ENCODE peak calls at places on chromosomes 6 and 20, in seven cellular contexts. One of them, this sample, is unnamed.

GRCh38 chr20:61611401-61611800 is 359.3 kb downstream of the CDH4 start:
- DNase-seq in left ventricle myocardium inferior: no peak
- DNase-seq in GM12865: no peak
- DNase-seq in brain microvascular endothelial cell: no peak
- DNase-seq in epithelial cell of esophagus: no peak
- DNase-seq in fibroblast of the aortic adventitia: peak
- DNase-seq in RWPE2: no peak
- DNase-seq in this sample: no peak

GRCh38 chr6:105940990-105941389 is 145.1 kb upstream of the PRDM1 start:
- DNase-seq in left ventricle myocardium inferior: no peak
- DNase-seq in epithelial cell of esophagus: no peak
- DNase-seq in GM12865: no peak
- DNase-seq in fibroblast of the aortic adventitia: no peak
- DNase-seq in brain microvascular endothelial cell: no peak
- DNase-seq in RWPE2: no peak
- DNase-seq in this sample: peak

GRCh38 chr6:41375598-41376151 is 40.3 kb downstream of the NCR2 start:
- DNase-seq in left ventricle myocardium inferior: no peak
- DNase-seq in GM12865: no peak
- DNase-seq in brain microvascular endothelial cell: no peak
- DNase-seq in fibroblast of the aortic adventitia: no peak
- DNase-seq in epithelial cell of esophagus: no peak
- DNase-seq in RWPE2: no peak
- DNase-seq in this sample: no peak

GRCh38 chr6:6494677-6495076 is 93.8 kb upstream of the LY86 start:
- DNase-seq in RWPE2: no peak
- DNase-seq in brain microvascular endothelial cell: no peak
- DNase-seq in left ventricle myocardium inferior: peak
- DNase-seq in epithelial cell of esophagus: peak
- DNase-seq in GM12865: peak
- DNase-seq in fibroblast of the aortic adventitia: no peak
- DNase-seq in this sample: peak

GRCh38 chr20:35571566-35571965 is 29.7 kb downstream of the ERGIC3 start:
- DNase-seq in GM12865: no peak
- DNase-seq in RWPE2: no peak
- DNase-seq in brain microvascular endothelial cell: no peak
- DNase-seq in fibroblast of the aortic adventitia: no peak
- DNase-seq in epithelial cell of esophagus: no peak
- DNase-seq in left ventricle myocardium inferior: no peak
- DNase-seq in this sample: no peak

GRCh38 chr20:8932192-8933150 is 136.4 kb upstream of the PLCB4 start:
- DNase-seq in RWPE2: no peak
- DNase-seq in GM12865: no peak
- DNase-seq in brain microvascular endothelial cell: peak
- DNase-seq in epithelial cell of esophagus: peak
- DNase-seq in left ventricle myocardium inferior: no peak
- DNase-seq in fibroblast of the aortic adventitia: no peak
- DNase-seq in this sample: no peak

GRCh38 chr6:157087974-157088373 is 235.3 kb downstream of the TMEM242 start:
- DNase-seq in GM12865: no peak
- DNase-seq in fibroblast of the aortic adventitia: no peak
- DNase-seq in epithelial cell of esophagus: no peak
- DNase-seq in RWPE2: no peak
- DNase-seq in brain microvascular endothelial cell: no peak
- DNase-seq in left ventricle myocardium inferior: no peak
- DNase-seq in this sample: no peak

GRCh38 chr6:117072134-117072533 is 193.2 kb upstream of the VGLL2 start:
- DNase-seq in RWPE2: no peak
- DNase-seq in GM12865: no peak
- DNase-seq in fibroblast of the aortic adventitia: no peak
- DNase-seq in epithelial cell of esophagus: peak
- DNase-seq in left ventricle myocardium inferior: peak
- DNase-seq in brain microvascular endothelial cell: no peak
- DNase-seq in this sample: no peak

GRCh38 chr6:71336901-71337300 is 48.3 kb downstream of the OGFRL1 start:
- DNase-seq in RWPE2: no peak
- DNase-seq in epithelial cell of esophagus: no peak
- DNase-seq in left ventricle myocardium inferior: no peak
- DNase-seq in brain microvascular endothelial cell: no peak
- DNase-seq in GM12865: no peak
- DNase-seq in fibroblast of the aortic adventitia: no peak
- DNase-seq in this sample: peak

GRCh38 chr6:163356324-163356723 is 58.2 kb upstream of the QKI start:
- DNase-seq in fibroblast of the aortic adventitia: peak
- DNase-seq in left ventricle myocardium inferior: peak
- DNase-seq in epithelial cell of esophagus: peak
- DNase-seq in brain microvascular endothelial cell: peak
- DNase-seq in RWPE2: no peak
- DNase-seq in GM12865: no peak
- DNase-seq in this sample: peak

GRCh38 chr20:48763183-48764030 is 64.4 kb downstream of the PREX1 start:
- DNase-seq in fibroblast of the aortic adventitia: no peak
- DNase-seq in RWPE2: peak
- DNase-seq in epithelial cell of esophagus: no peak
- DNase-seq in brain microvascular endothelial cell: no peak
- DNase-seq in GM12865: no peak
- DNase-seq in left ventricle myocardium inferior: peak
- DNase-seq in this sample: no peak

GRCh38 chr6:160331753-160332152 is 16.4 kb upstream of the SLC22A3 start:
- DNase-seq in epithelial cell of esophagus: no peak
- DNase-seq in RWPE2: no peak
- DNase-seq in GM12865: no peak
- DNase-seq in brain microvascular endothelial cell: no peak
- DNase-seq in left ventricle myocardium inferior: no peak
- DNase-seq in fibroblast of the aortic adventitia: no peak
- DNase-seq in this sample: no peak

GRCh38 chr6:15088904-15089568 is 156.8 kb upstream of the JARID2 start:
- DNase-seq in GM12865: no peak
- DNase-seq in epithelial cell of esophagus: no peak
- DNase-seq in RWPE2: no peak
- DNase-seq in brain microvascular endothelial cell: no peak
- DNase-seq in left ventricle myocardium inferior: no peak
- DNase-seq in fibroblast of the aortic adventitia: no peak
- DNase-seq in this sample: no peak

GRCh38 chr6:56292505-56293181 is 45.3 kb upstream of the COL21A1 start:
- DNase-seq in RWPE2: no peak
- DNase-seq in epithelial cell of esophagus: peak
- DNase-seq in brain microvascular endothelial cell: peak
- DNase-seq in left ventricle myocardium inferior: no peak
- DNase-seq in fibroblast of the aortic adventitia: peak
- DNase-seq in GM12865: peak
- DNase-seq in this sample: peak

GRCh38 chr6:3742426-3743344 is 8.8 kb downstream of the PXDC1 start:
- DNase-seq in GM12865: peak
- DNase-seq in RWPE2: no peak
- DNase-seq in left ventricle myocardium inferior: peak
- DNase-seq in brain microvascular endothelial cell: peak
- DNase-seq in fibroblast of the aortic adventitia: peak
- DNase-seq in epithelial cell of esophagus: peak
- DNase-seq in this sample: peak

GRCh38 chr6:3740551-3741476 is 10.7 kb downstream of the PXDC1 start:
- DNase-seq in fibroblast of the aortic adventitia: no peak
- DNase-seq in RWPE2: no peak
- DNase-seq in epithelial cell of esophagus: no peak
- DNase-seq in brain microvascular endothelial cell: no peak
- DNase-seq in left ventricle myocardium inferior: no peak
- DNase-seq in GM12865: no peak
- DNase-seq in this sample: no peak

GRCh38 chr6:3741477-3741871 is 10.0 kb downstream of the PXDC1 start:
- DNase-seq in GM12865: no peak
- DNase-seq in epithelial cell of esophagus: no peak
- DNase-seq in left ventricle myocardium inferior: no peak
- DNase-seq in brain microvascular endothelial cell: no peak
- DNase-seq in fibroblast of the aortic adventitia: no peak
- DNase-seq in RWPE2: no peak
- DNase-seq in this sample: no peak

GRCh38 chr6:3743541-3743940 is 8.0 kb downstream of the PXDC1 start:
- DNase-seq in epithelial cell of esophagus: no peak
- DNase-seq in left ventricle myocardium inferior: no peak
- DNase-seq in RWPE2: no peak
- DNase-seq in GM12865: no peak
- DNase-seq in brain microvascular endothelial cell: no peak
- DNase-seq in fibroblast of the aortic adventitia: no peak
- DNase-seq in this sample: no peak

GRCh38 chr6:3742076-3742425 is 9.5 kb downstream of the PXDC1 start:
- DNase-seq in epithelial cell of esophagus: no peak
- DNase-seq in GM12865: no peak
- DNase-seq in brain microvascular endothelial cell: no peak
- DNase-seq in left ventricle myocardium inferior: no peak
- DNase-seq in RWPE2: no peak
- DNase-seq in fibroblast of the aortic adventitia: no peak
- DNase-seq in this sample: no peak
- H3K4me3 ChIP-seq in epithelial cell of esophagus: no peak
- H3K4me3 ChIP-seq in GM12865: no peak
- H3K4me3 ChIP-seq in brain microvascular endothelial cell: no peak
- H3K4me3 ChIP-seq in left ventricle myocardium inferior: peak
- H3K4me3 ChIP-seq in RWPE2: no peak
- H3K4me3 ChIP-seq in fibroblast of the aortic adventitia: peak
- H3K4me3 ChIP-seq in this sample: peak

DNA sequence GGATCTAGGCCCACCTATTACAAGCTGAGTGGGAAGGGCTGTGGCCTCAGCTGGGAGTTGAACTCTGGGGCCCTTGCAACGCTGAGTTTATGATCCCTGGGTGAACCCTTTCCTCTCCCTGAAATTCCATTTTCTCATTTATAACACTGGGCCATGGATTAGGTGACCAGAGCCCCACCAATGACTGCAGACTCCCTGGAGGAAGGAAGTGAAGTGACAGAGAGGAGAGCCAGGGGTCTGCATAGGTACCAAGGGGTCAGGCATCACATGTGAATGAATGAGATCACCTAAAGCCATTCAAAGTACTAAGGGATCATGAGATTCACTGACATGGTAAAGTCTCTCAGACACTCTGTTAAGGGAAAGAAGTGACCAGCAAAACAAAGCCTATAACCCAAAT is 46.5 kb upstream of the DSN1 start:
- DNase-seq in epithelial cell of esophagus: no peak
- DNase-seq in fibroblast of the aortic adventitia: no peak
- DNase-seq in left ventricle myocardium inferior: no peak
- DNase-seq in brain microvascular endothelial cell: no peak
- DNase-seq in RWPE2: no peak
- DNase-seq in GM12865: no peak
- DNase-seq in this sample: no peak
- TF ChIP-seq CTCF in epithelial cell of esophagus: no peak
- TF ChIP-seq CTCF in fibroblast of the aortic adventitia: no peak
- TF ChIP-seq CTCF in left ventricle myocardium inferior: no peak
- TF ChIP-seq CTCF in brain microvascular endothelial cell: no peak
- TF ChIP-seq CTCF in RWPE2: no peak
- TF ChIP-seq CTCF in GM12865: no peak
- TF ChIP-seq CTCF in this sample: no peak

DNA sequence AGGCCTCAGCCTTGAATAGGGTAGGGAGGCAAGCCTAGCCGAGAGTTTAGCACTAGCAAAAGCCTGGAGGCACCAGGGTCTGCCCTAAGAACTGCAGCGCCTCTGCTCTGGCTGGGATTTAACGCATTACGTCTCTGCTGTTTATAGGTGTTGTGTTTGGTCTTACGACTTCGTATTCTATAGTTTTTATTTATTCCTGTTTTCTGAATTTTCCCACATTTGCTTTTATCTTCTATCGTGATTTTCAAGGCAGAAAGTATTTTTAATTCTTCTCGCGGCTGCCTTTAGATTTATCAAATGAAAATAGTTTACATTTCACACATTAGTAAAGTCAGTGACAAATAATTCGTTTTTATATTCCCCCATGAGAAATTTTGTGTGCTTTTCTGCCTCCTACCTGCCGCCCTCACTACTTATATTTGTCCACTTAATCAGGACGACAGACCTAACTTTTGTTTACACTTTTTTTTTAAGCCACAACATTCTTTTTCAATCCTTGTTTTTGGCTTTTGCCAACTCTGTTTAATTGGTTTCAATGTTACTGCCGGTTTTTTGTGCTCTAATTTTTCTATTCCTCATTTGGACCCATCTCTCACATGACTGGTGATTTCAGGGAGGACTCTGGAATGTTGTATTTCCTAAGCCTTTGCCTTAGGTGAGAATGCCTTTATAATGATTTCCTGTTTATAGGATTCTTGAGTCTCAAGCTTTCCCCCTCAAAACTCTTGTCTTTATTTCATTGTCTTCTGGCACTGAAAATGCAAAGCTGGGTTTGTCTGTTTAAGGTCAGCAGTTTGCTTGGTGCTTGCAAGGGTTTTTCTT is 1.3 kb upstream of the LZTS3 start:
- DNase-seq in RWPE2: no peak
- DNase-seq in fibroblast of the aortic adventitia: peak
- DNase-seq in brain microvascular endothelial cell: peak
- DNase-seq in epithelial cell of esophagus: peak
- DNase-seq in GM12865: no peak
- DNase-seq in left ventricle myocardium inferior: no peak
- DNase-seq in this sample: peak
- H3K4me3 ChIP-seq in RWPE2: peak
- H3K4me3 ChIP-seq in fibroblast of the aortic adventitia: peak
- H3K4me3 ChIP-seq in brain microvascular endothelial cell: peak
- H3K4me3 ChIP-seq in epithelial cell of esophagus: peak
- H3K4me3 ChIP-seq in GM12865: peak
- H3K4me3 ChIP-seq in left ventricle myocardium inferior: peak
- H3K4me3 ChIP-seq in this sample: peak

GRCh38 chr20:45230631-45231030 is 9.5 kb downstream of the SEMG2 start:
- DNase-seq in brain microvascular endothelial cell: no peak
- DNase-seq in RWPE2: no peak
- DNase-seq in left ventricle myocardium inferior: no peak
- DNase-seq in GM12865: no peak
- DNase-seq in epithelial cell of esophagus: no peak
- DNase-seq in fibroblast of the aortic adventitia: no peak
- DNase-seq in this sample: no peak

GRCh38 chr20:45238139-45238538 is 16.2 kb downstream of the SLPI start:
- DNase-seq in fibroblast of the aortic adventitia: no peak
- DNase-seq in epithelial cell of esophagus: no peak
- DNase-seq in brain microvascular endothelial cell: no peak
- DNase-seq in left ventricle myocardium inferior: no peak
- DNase-seq in RWPE2: no peak
- DNase-seq in GM12865: no peak
- DNase-seq in this sample: no peak

GRCh38 chr20:45235995-45236394 is 14.8 kb downstream of the SEMG2 start:
- DNase-seq in GM12865: peak
- DNase-seq in brain microvascular endothelial cell: no peak
- DNase-seq in fibroblast of the aortic adventitia: no peak
- DNase-seq in left ventricle myocardium inferior: no peak
- DNase-seq in RWPE2: peak
- DNase-seq in epithelial cell of esophagus: no peak
- DNase-seq in this sample: no peak
- TF ChIP-seq CTCF in GM12865: peak
- TF ChIP-seq CTCF in brain microvascular endothelial cell: peak
- TF ChIP-seq CTCF in fibroblast of the aortic adventitia: peak
- TF ChIP-seq CTCF in left ventricle myocardium inferior: no peak
- TF ChIP-seq CTCF in RWPE2: peak
- TF ChIP-seq CTCF in epithelial cell of esophagus: peak
- TF ChIP-seq CTCF in this sample: peak

GRCh38 chr6:51570168-51570921 is 517.1 kb downstream of the PKHD1 start:
- DNase-seq in left ventricle myocardium inferior: no peak
- DNase-seq in fibroblast of the aortic adventitia: no peak
- DNase-seq in brain microvascular endothelial cell: no peak
- DNase-seq in RWPE2: no peak
- DNase-seq in GM12865: no peak
- DNase-seq in epithelial cell of esophagus: peak
- DNase-seq in this sample: no peak
- H3K4me3 ChIP-seq in left ventricle myocardium inferior: no peak
- H3K4me3 ChIP-seq in fibroblast of the aortic adventitia: no peak
- H3K4me3 ChIP-seq in brain microvascular endothelial cell: no peak
- H3K4me3 ChIP-seq in RWPE2: no peak
- H3K4me3 ChIP-seq in GM12865: no peak
- H3K4me3 ChIP-seq in epithelial cell of esophagus: no peak
- H3K4me3 ChIP-seq in this sample: no peak

GRCh38 chr20:1533059-1533458 is 24.4 kb downstream of the SIRPD start:
- DNase-seq in left ventricle myocardium inferior: no peak
- DNase-seq in GM12865: no peak
- DNase-seq in RWPE2: no peak
- DNase-seq in fibroblast of the aortic adventitia: peak
- DNase-seq in brain microvascular endothelial cell: no peak
- DNase-seq in epithelial cell of esophagus: peak
- DNase-seq in this sample: no peak
- TF ChIP-seq CTCF in left ventricle myocardium inferior: no peak
- TF ChIP-seq CTCF in GM12865: no peak
- TF ChIP-seq CTCF in RWPE2: no peak
- TF ChIP-seq CTCF in fibroblast of the aortic adventitia: no peak
- TF ChIP-seq CTCF in brain microvascular endothelial cell: no peak
- TF ChIP-seq CTCF in epithelial cell of esophagus: peak
- TF ChIP-seq CTCF in this sample: no peak